ENCODE peak calls at places on chromosomes 5 and 9, in four cellular contexts. O is MM.1S; F is CD8-positive, alpha-beta T cell; Q is left ventricle myocardium inferior. J is an unnamed sample.

GRCh38 chr9:134063088-134063875 is 4.5 kb downstream of the BRD3 start:
- DNase-seq in O (no peak), F (no peak), Q (peak; percentile 13), J (no peak)

GRCh38 chr9:90936380-90936779 is 134.8 kb downstream of the SYK start:
- DNase-seq in O (no peak), F (no peak), Q (no peak), J (no peak)

GRCh38 chr5:140977003-140977402 is 10.7 kb downstream of the PCDHAC2 start:
- DNase-seq in O (no peak), F (no peak), Q (no peak), J (no peak)

GRCh38 chr5:167339205-167339604 is 952.2 kb upstream of the WWC1 start:
- DNase-seq in O (no peak), F (no peak), Q (no peak), J (no peak)

GRCh38 chr9:116499986-116500871 is 186.9 kb upstream of the TRIM32 start:
- DNase-seq in O (no peak), F (no peak), Q (no peak), J (no peak)

GRCh38 chr5:53642006-53642405 is 81.6 kb downstream of the NDUFS4 start:
- DNase-seq in O (no peak), F (no peak), Q (no peak), J (peak; percentile 55)

GRCh38 chr5:54756796-54757402 is 228.5 kb downstream of the ESM1 start:
- DNase-seq in O (no peak), F (no peak), Q (no peak), J (no peak)

GRCh38 chr9:92616199-92617129 is 53.5 kb downstream of the IPPK start:
- DNase-seq in O (no peak), F (no peak), Q (no peak), J (peak; percentile 63)

GRCh38 chr5:118611332-118611945 is 376.9 kb downstream of the DTWD2 start:
- DNase-seq in O (peak; percentile 18), F (no peak), Q (no peak), J (peak; percentile 13)

GRCh38 chr5:158977642-158978041 is 122.1 kb downstream of the EBF1 start:
- DNase-seq in O (no peak), F (no peak), Q (no peak), J (no peak)

GRCh38 chr5:150945947-150946346 is 41.2 kb upstream of the ZNF300 start:
- DNase-seq in O (no peak), F (no peak), Q (no peak), J (no peak)

GRCh38 chr5:162565-163337 is 28.5 kb upstream of the LRRC14B start:
- DNase-seq in O (no peak), F (no peak), Q (no peak), J (no peak)

GRCh38 chr5:136058031-136058971 is 29.5 kb downstream of the TGFBI start:
- DNase-seq in O (no peak), F (no peak), Q (peak; percentile 66), J (peak; percentile 100)

GRCh38 chr5:169050146-169050571 is 250.8 kb downstream of the SLIT3 start:
- DNase-seq in O (no peak), F (no peak), Q (no peak), J (no peak)

GRCh38 chr5:3266861-3267260 is 328.8 kb upstream of the IRX1 start:
- DNase-seq in O (no peak), F (no peak), Q (no peak), J (no peak)

GRCh38 chr5:132484386-132484715 is 6.2 kb downstream of the IRF1 start:
- DNase-seq in O (no peak), F (peak; percentile 16), Q (peak; percentile 7), J (no peak)

GRCh38 chr5:73963021-73963420 is 337.0 kb downstream of the ARHGEF28 start:
- DNase-seq in O (no peak), F (no peak), Q (no peak), J (peak; percentile 50)

GRCh38 chr5:174626521-174626920 is 97.9 kb upstream of the MSX2 start:
- DNase-seq in O (no peak), F (no peak), Q (no peak), J (no peak)

GRCh38 chr5:172860520-172861443 is 26.7 kb downstream of the ERGIC1 start:
- DNase-seq in O (no peak), F (no peak), Q (peak; percentile 90), J (peak; percentile 65)

GRCh38 chr5:119368238-119368630 is 12.4 kb downstream of the TNFAIP8 start:
- DNase-seq in O (peak; percentile 39), F (peak; percentile 64), Q (no peak), J (no peak)

GRCh38 chr5:45062044-45062443 is 253.3 kb downstream of the MRPS30 start:
- DNase-seq in O (no peak), F (no peak), Q (no peak), J (no peak)

GRCh38 chr5:3342271-3343100 is 253.1 kb upstream of the IRX1 start:
- DNase-seq in O (no peak), F (no peak), Q (no peak), J (no peak)

GRCh38 chr9:119368681-119369581 is at the start of gene BRINP1:
- DNase-seq in O (no peak), F (no peak), Q (peak; percentile 14), J (peak; percentile 6)

GRCh38 chr5:78845487-78845886 is 139.6 kb downstream of the ARSB start:
- DNase-seq in O (no peak), F (no peak), Q (no peak), J (no peak)

GRCh38 chr9:96217358-96217755 is 84.6 kb downstream of the HSD17B3 start:
- DNase-seq in O (no peak), F (no peak), Q (peak; percentile 17), J (peak; percentile 93)

GRCh38 chr5:134370306-134370870 is 981 bp upstream of the UBE2B start:
- DNase-seq in O (no peak), F (no peak), Q (no peak), J (no peak)

GRCh38 chr5:134370871-134371833 is at the start of gene UBE2B:
- DNase-seq in O (peak; percentile 99), F (peak; percentile 98), Q (peak; percentile 97), J (peak; percentile 100)

GRCh38 chr5:134374234-134374633 is 2.9 kb downstream of the UBE2B start:
- DNase-seq in O (no peak), F (peak; percentile 31), Q (no peak), J (no peak)

GRCh38 chr5:134371834-134372340 is 518 bp downstream of the UBE2B start:
- DNase-seq in O (peak; percentile 44), F (peak; percentile 32), Q (peak; percentile 60), J (peak; percentile 57)
- TF ChIP-seq CTCF in O (no peak), F (no peak), Q (no peak), J (no peak)

DNA sequence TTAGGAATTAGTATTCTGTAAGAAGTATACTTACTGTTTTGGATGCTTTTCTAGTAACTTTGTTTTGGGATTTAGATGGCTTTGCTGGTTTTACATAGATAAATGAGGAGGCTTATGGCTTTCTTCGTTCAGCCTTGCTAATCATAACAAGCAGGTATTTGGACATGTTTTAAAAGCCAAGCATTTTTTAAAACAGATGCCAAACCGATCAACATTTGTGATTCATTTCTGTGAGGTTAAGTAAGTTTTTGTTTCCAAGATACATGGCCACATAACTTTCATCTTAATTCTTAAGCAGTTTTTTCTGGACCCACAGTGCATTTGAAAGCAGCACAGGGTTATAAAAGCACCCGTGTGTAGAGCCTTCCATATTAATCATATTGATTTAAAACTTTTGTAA is 21.7 kb downstream of the TARS1 start:
- DNase-seq in O (no peak), F (no peak), Q (no peak), J (peak; percentile 49)
- H3K4me3 ChIP-seq in O (no peak overlapping the region), F (no peak overlapping the region), Q (no peak overlapping the region), J (no peak overlapping the region)

DNA sequence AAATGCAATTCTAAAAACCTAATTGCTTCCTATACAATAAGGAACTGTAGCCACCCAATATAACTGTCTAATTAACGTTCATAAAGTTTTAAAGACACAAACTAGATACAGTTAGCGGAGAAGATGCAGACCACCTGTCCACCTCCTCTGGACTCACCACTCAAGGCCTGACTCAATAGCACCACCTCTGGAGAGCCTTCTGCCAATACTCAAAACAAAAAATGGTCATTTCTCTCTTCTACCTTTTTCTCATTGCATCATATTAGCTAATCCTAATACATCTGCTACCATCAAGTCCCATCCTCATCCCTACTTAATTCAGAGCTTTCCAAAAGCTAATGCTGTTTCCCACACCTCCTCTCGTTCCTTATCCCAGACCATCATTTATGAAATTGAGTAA is 159.9 kb downstream of the MLLT3 start:
- DNase-seq in O (no peak), F (no peak), Q (no peak), J (no peak)
- TF ChIP-seq CTCF in O (no peak), F (no peak), Q (no peak), J (peak; percentile 13)

GRCh38 chr9:35522189-35522588 is 32.3 kb downstream of the RUSC2 start:
- DNase-seq in O (no peak), F (no peak), Q (no peak), J (no peak)

GRCh38 chr9:35520404-35520790 is 30.5 kb downstream of the RUSC2 start:
- DNase-seq in O (no peak), F (no peak), Q (no peak), J (peak; percentile 48)

GRCh38 chr9:35522725-35523124 is 32.8 kb downstream of the RUSC2 start:
- DNase-seq in O (no peak), F (no peak), Q (no peak), J (no peak)

GRCh38 chr9:35519697-35520403 is 29.9 kb downstream of the RUSC2 start:
- DNase-seq in O (no peak), F (no peak), Q (no peak), J (no peak)

DNA sequence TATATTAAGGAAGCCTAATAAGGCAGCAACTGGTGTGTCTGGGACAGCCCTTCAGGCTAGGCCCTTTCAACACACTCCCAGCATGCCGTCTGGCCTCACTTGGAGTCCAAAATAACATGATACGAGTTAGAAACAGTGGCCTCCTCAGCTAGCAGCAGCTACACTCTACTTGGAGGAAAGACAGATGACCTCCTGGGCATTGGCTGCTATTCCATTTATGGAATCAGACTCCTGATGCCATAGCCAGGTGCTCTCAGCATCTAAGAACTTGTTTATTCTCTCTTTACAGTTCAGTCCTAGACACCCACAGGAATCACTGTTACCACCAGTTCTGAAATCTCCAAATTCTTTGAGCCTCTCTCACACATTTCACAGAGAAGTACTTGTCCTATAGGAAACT is 31.8 kb downstream of the RUSC2 start:
- DNase-seq in O (no peak), F (no peak), Q (no peak), J (peak; percentile 63)
- H3K4me3 ChIP-seq in O (no peak overlapping the region), F (no peak overlapping the region), Q (no peak overlapping the region), J (no peak overlapping the region)

DNA sequence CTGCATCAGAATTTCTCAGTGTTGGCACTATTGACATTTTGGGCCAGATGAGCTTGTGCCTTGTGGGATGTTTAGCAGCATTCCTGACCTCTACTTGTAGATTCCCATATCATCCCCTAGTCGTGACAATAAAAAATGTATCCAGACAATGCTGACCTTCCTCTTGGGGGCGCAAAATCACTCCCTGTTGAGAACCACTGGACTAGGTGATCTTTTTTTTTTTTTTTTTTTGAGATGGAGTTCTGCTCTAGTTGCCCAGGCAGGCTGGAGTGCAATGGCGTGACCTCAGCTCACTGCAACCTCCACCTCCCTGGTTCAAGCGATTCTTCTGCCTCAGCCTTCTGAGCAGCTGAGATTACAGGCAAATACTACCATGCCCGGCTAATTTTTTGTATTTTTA is 22.6 kb downstream of the STXBP1 start:
- DNase-seq in O (no peak), F (no peak), Q (no peak), J (no peak)
- TF ChIP-seq CTCF in O (no peak), F (no peak), Q (no peak), J (no peak)

J was measured in fibroblast of villous mesenchyme.